ENCODE peak calls at places on chromosome 6, in four cellular contexts. I is fibroblast of mammary gland, M is AG10803, L is OCI-LY7. U is an unnamed sample.
A peak's percentile ranks its signal among the peaks of the same experiment; 100 is the strongest.

GRCh38 chr6:157033428-157034140 is 256.4 kb downstream of the ARID1B start:
- DNase-seq in I (peak; percentile 31), M (no peak), L (no peak), U (no peak)

GRCh38 chr6:33280539-33280938 is 3.6 kb downstream of the B3GALT4 start:
- DNase-seq in I (no peak), M (no peak), L (no peak), U (no peak)

GRCh38 chr6:148240866-148241477 is 101.7 kb upstream of the SASH1 start:
- DNase-seq in I (peak; percentile 28), M (peak; percentile 69), L (no peak), U (no peak)

GRCh38 chr6:150004101-150004782 is 21.1 kb downstream of the RAET1L start:
- DNase-seq in I (no peak), M (no peak), L (peak; percentile 83), U (no peak)

GRCh38 chr6:112957526-112957916 is 610.4 kb downstream of the RFPL4B start:
- DNase-seq in I (no peak), M (no peak), L (no peak), U (no peak)

GRCh38 chr6:112214749-112215269 is 39.6 kb downstream of the LAMA4 start:
- DNase-seq in I (no peak), M (no peak), L (no peak), U (no peak)

GRCh38 chr6:149443411-149444181 is 41.2 kb downstream of the ZC3H12D start:
- DNase-seq in I (peak; percentile 64), M (peak; percentile 49), L (no peak), U (no peak)

GRCh38 chr6:81938014-81938761 is 185.7 kb upstream of the TENT5A start:
- DNase-seq in I (peak; percentile 98), M (peak; percentile 89), L (no peak), U (no peak)

GRCh38 chr6:12165297-12165696 is 124.9 kb upstream of the EDN1 start:
- DNase-seq in I (no peak), M (no peak), L (no peak), U (no peak)

GRCh38 chr6:170185175-170185970 is 105.5 kb downstream of the DLL1 start:
- DNase-seq in I (no peak), M (no peak), L (no peak), U (no peak)

GRCh38 chr6:111614833-111615582 is 9.3 kb upstream of the TRAF3IP2 start:
- DNase-seq in I (no peak), M (no peak), L (no peak), U (no peak)

GRCh38 chr6:84549912-84550311 is 214.5 kb downstream of the TBX18 start:
- DNase-seq in I (peak; percentile 12), M (no peak), L (no peak), U (no peak)

GRCh38 chr6:137497722-137498463 is 3.7 kb upstream of the OLIG3 start:
- DNase-seq in I (no peak), M (no peak), L (no peak), U (no peak)

GRCh38 chr6:142839686-142840040 is 105.3 kb downstream of the HIVEP2 start:
- DNase-seq in I (no peak), M (no peak), L (no peak), U (no peak)

GRCh38 chr6:111689946-111690345 is 84.3 kb upstream of the TRAF3IP2 start:
- DNase-seq in I (no peak), M (no peak), L (no peak), U (no peak)

GRCh38 chr6:105263685-105264298 is 84.0 kb upstream of the POPDC3 start:
- DNase-seq in I (no peak), M (no peak), L (no peak), U (no peak)

GRCh38 chr6:148905111-148905870 is 158.5 kb downstream of the UST start:
- DNase-seq in I (no peak), M (no peak), L (no peak), U (no peak)

GRCh38 chr6:168670386-168670985 is 229.5 kb downstream of the SMOC2 start:
- DNase-seq in I (no peak), M (no peak), L (no peak), U (no peak)

GRCh38 chr6:35304299-35304698 is 6.7 kb downstream of the DEF6 start:
- DNase-seq in I (no peak), M (no peak), L (no peak), U (no peak)

GRCh38 chr6:85111481-85112001 is 338.3 kb upstream of the NT5E start:
- DNase-seq in I (peak; percentile 53), M (no peak), L (no peak), U (no peak)

GRCh38 chr6:16583151-16583762 is 178.0 kb downstream of the ATXN1 start:
- DNase-seq in I (peak; percentile 40), M (no peak), L (no peak), U (no peak)

GRCh38 chr6:35810831-35811698 is 5.9 kb downstream of the LHFPL5 start:
- DNase-seq in I (peak; percentile 81), M (peak; percentile 47), L (no peak), U (no peak)

GRCh38 chr6:52457096-52457495 is 37.0 kb downstream of the EFHC1 start:
- DNase-seq in I (no peak), M (no peak), L (no peak), U (no peak)

GRCh38 chr6:156416392-156416791 is 360.8 kb upstream of the ARID1B start:
- DNase-seq in I (no peak), M (no peak), L (no peak), U (no peak)

GRCh38 chr6:1105833-1106400 is 206.0 kb upstream of the FOXQ1 start:
- DNase-seq in I (peak; percentile 15), M (peak; percentile 29), L (no peak), U (no peak)

GRCh38 chr6:109318328-109318876 is 63.9 kb downstream of the CD164 start:
- DNase-seq in I (no peak), M (no peak), L (no peak), U (no peak)

GRCh38 chr6:167576050-167576741 is 250.5 kb upstream of the AFDN start:
- DNase-seq in I (no peak), M (no peak), L (no peak), U (no peak)

GRCh38 chr6:21808551-21809181 is 215.1 kb downstream of the SOX4 start:
- DNase-seq in I (peak; percentile 51), M (peak; percentile 37), L (no peak), U (no peak)

GRCh38 chr6:42664718-42665117 is 57.7 kb downstream of the PRPH2 start:
- DNase-seq in I (no peak), M (no peak), L (no peak), U (no peak)

GRCh38 chr6:26249959-26250805 is 114.8 kb upstream of the BTN3A2 start:
- DNase-seq in I (no peak), M (peak; percentile 51), L (no peak), U (peak; percentile 93)
- TF ChIP-seq CTCF in I (no peak), M (peak; percentile 38), L (peak; percentile 30), U (peak; percentile 55)

GRCh38 chr6:7910654-7911344 is at the start of gene TXNDC5:
- DNase-seq in I (peak; percentile 57), M (peak; percentile 73), L (peak; percentile 75), U (peak; percentile 83)
- H3K4me3 ChIP-seq in I (peak within 1 kb of the TSS; percentile 68), M (peak within 1 kb of the TSS; percentile 78), L (peak within 1 kb of the TSS; percentile 92), U (peak within 1 kb of the TSS; percentile 78)

DNA sequence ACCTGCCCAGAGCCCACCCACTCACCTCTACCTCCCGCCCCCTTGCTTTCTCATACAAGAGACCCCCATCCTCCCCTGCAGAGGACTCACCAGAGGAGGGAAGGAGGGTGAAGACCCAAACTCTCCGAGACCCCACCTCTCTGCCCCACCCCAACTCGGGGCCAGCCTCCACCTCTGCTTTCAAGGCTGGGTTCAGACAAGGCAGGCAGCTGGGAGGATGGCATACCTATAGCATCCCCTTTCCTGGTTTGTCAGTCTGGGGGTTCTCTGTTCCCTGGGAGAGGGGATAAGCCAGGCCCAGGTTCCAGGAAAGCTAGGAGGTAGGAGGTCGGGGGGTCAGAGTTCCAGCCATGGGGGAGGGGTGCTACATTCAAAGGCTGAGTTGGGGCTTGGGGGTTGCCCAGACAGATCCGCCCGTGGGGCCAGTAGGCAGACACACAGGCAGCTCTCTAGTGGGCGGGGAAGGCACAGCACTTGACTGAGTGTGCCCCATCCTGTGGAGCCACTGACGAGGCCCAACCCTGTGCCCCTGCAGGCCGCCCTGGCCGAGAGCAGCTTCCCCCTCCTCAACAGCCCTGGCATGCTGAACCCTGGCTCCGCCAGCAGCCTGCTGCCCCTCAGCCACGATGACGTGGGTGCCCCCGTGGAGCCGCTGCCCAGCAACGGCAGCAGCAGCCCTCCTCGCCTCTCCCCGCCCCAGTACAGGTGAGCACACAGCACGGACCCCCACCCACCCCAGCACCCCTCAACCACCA is 40.8 kb upstream of the MDFI start:
- DNase-seq in I (no peak), M (no peak), L (no peak), U (no peak)
- TF ChIP-seq CTCF in I (no peak), M (no peak), L (no peak), U (no peak)

GRCh38 chr6:155187096-155187495 is 76.7 kb upstream of the CLDN20 start:
- DNase-seq in I (no peak), M (no peak), L (no peak), U (no peak)

GRCh38 chr6:155190667-155191066 is 73.1 kb upstream of the CLDN20 start:
- DNase-seq in I (no peak), M (no peak), L (no peak), U (no peak)

GRCh38 chr6:155188707-155189496 is 74.9 kb upstream of the CLDN20 start:
- DNase-seq in I (peak; percentile 99), M (peak; percentile 99), L (no peak), U (no peak)

GRCh38 chr6:155186052-155186658 is 77.7 kb upstream of the CLDN20 start:
- DNase-seq in I (peak; percentile 33), M (no peak), L (no peak), U (no peak)

GRCh38 chr6:155187994-155188706 is 75.7 kb upstream of the CLDN20 start:
- DNase-seq in I (peak; percentile 55), M (peak; percentile 46), L (no peak), U (no peak)
- H3K4me3 ChIP-seq in I (no peak overlapping the region), M (no peak overlapping the region), L (no peak overlapping the region), U (peak overlapping the region; percentile 21)

DNA sequence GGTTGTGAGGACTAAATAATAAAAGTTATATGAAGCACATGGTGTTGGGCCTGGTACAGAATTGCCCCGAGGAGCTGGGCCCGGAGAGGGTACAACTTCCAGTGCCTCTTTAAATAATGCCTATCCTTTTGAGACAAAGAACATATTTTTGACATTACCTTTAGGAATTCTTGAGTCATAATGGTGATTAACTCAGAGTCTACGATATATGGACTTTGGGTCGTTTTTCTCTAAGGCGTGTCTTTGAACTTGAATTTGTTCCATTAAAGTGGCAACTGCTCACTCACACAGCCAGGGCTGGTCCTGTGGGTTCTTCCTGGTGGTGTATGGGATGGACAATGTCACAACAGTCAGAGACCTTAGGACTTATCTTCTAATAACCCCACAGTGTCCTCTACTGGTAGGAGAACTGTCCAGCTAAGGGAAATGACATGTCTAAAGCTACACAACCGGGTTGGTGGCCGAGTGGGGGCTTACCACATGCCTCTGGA is 106.5 kb downstream of the CDC5L start:
- DNase-seq in I (peak; percentile 90), M (peak; percentile 73), L (no peak), U (no peak)
- TF ChIP-seq CTCF in I (peak; percentile 43), M (peak; percentile 34), L (peak; percentile 28), U (peak; percentile 11)